ENCODE peak calls at places on chromosomes 3 and 15, in four cellular contexts. E, W, L and Y are unnamed samples.

GRCh38 chr3:107962946-107963345 is 127.9 kb downstream of the CD47 start:
- DNase-seq in E (no peak), W (no peak), L (no peak), Y (peak)

GRCh38 chr15:31502541-31503229 is 176.1 kb downstream of the KLF13 start:
- DNase-seq in E (no peak), W (no peak), L (no peak), Y (no peak)

GRCh38 chr3:54756330-54756731 is 171.5 kb downstream of the LRTM1 start:
- DNase-seq in E (no peak), W (no peak), L (no peak), Y (peak)

GRCh38 chr3:160665231-160665630 is 11.7 kb upstream of the ARL14 start:
- DNase-seq in E (no peak), W (no peak), L (no peak), Y (no peak)

GRCh38 chr15:86139828-86140227 is 60.2 kb downstream of the AGBL1 start:
- DNase-seq in E (no peak), W (no peak), L (no peak), Y (no peak)

GRCh38 chr15:82810061-82810862 is 834 bp downstream of the WHAMM start:
- DNase-seq in E (no peak), W (peak), L (no peak), Y (peak)

GRCh38 chr15:96347181-96348111 is 16.9 kb downstream of the NR2F2 start:
- DNase-seq in E (no peak), W (no peak), L (no peak), Y (no peak)

GRCh38 chr3:150083653-150084037 is 113.0 kb upstream of the PFN2 start:
- DNase-seq in E (no peak), W (no peak), L (no peak), Y (peak)

GRCh38 chr3:32002536-32003368 is 21.2 kb downstream of the ZNF860 start:
- DNase-seq in E (no peak), W (no peak), L (no peak), Y (no peak)

GRCh38 chr3:28240440-28240839 is 979 bp upstream of the CMC1 start:
- DNase-seq in E (no peak), W (peak), L (peak), Y (no peak)

GRCh38 chr3:195095704-195096036 is 175.3 kb downstream of the XXYLT1 start:
- DNase-seq in E (no peak), W (no peak), L (no peak), Y (no peak)

GRCh38 chr3:32460031-32460749 is 42.5 kb downstream of the CMTM6 start:
- DNase-seq in E (no peak), W (peak), L (peak), Y (no peak)

GRCh38 chr15:100114526-100114925 is 227.2 kb downstream of the ADAMTS17 start:
- DNase-seq in E (no peak), W (no peak), L (no peak), Y (peak)

GRCh38 chr3:193357291-193357690 is 21.3 kb downstream of the ATP13A5 start:
- DNase-seq in E (no peak), W (no peak), L (no peak), Y (no peak)

GRCh38 chr3:38001456-38002081 is 11.0 kb downstream of the VILL start:
- DNase-seq in E (no peak), W (no peak), L (no peak), Y (no peak)

GRCh38 chr3:188268336-188268735 is 114.4 kb downstream of the LPP start:
- DNase-seq in E (peak), W (no peak), L (no peak), Y (no peak)

GRCh38 chr3:124811441-124811840 is 75.7 kb downstream of the ITGB5 start:
- DNase-seq in E (no peak), W (no peak), L (no peak), Y (peak)

GRCh38 chr3:159234306-159234705 is 432.5 kb downstream of the MFSD1 start:
- DNase-seq in E (no peak), W (no peak), L (no peak), Y (peak)

GRCh38 chr3:132090921-132091320 is 56.1 kb upstream of the CPNE4 start:
- DNase-seq in E (no peak), W (no peak), L (no peak), Y (no peak)

GRCh38 chr3:193743702-193744047 is 150.7 kb downstream of the OPA1 start:
- DNase-seq in E (no peak), W (no peak), L (no peak), Y (no peak)

GRCh38 chr3:53457068-53457467 is 37.3 kb upstream of the CACNA1D start:
- DNase-seq in E (no peak), W (no peak), L (no peak), Y (no peak)

GRCh38 chr15:51198701-51199253 is 104.1 kb upstream of the TNFAIP8L3 start:
- DNase-seq in E (no peak), W (no peak), L (no peak), Y (peak)

GRCh38 chr3:45546636-45547201 is 47.8 kb upstream of the LIMD1 start:
- DNase-seq in E (no peak), W (no peak), L (no peak), Y (no peak)

GRCh38 chr3:45544024-45544718 is 50.4 kb upstream of the LIMD1 start:
- DNase-seq in E (no peak), W (no peak), L (no peak), Y (no peak)

GRCh38 chr3:45545476-45545875 is 49.1 kb upstream of the LIMD1 start:
- DNase-seq in E (no peak), W (no peak), L (no peak), Y (peak)

GRCh38 chr3:45546223-45546622 is 48.3 kb upstream of the LIMD1 start:
- DNase-seq in E (no peak), W (no peak), L (no peak), Y (no peak)

GRCh38 chr3:45544719-45545296 is 49.7 kb upstream of the LIMD1 start:
- DNase-seq in E (no peak), W (no peak), L (no peak), Y (no peak)
- TF ChIP-seq CTCF in E (peak), W (peak), L (no peak), Y (peak)

GRCh38 chr3:85110393-85110792 is 151.6 kb downstream of the CADM2 start:
- DNase-seq in E (no peak), W (no peak), L (no peak), Y (no peak)
- TF ChIP-seq CTCF in E (peak), W (no peak), L (no peak), Y (no peak)

DNA sequence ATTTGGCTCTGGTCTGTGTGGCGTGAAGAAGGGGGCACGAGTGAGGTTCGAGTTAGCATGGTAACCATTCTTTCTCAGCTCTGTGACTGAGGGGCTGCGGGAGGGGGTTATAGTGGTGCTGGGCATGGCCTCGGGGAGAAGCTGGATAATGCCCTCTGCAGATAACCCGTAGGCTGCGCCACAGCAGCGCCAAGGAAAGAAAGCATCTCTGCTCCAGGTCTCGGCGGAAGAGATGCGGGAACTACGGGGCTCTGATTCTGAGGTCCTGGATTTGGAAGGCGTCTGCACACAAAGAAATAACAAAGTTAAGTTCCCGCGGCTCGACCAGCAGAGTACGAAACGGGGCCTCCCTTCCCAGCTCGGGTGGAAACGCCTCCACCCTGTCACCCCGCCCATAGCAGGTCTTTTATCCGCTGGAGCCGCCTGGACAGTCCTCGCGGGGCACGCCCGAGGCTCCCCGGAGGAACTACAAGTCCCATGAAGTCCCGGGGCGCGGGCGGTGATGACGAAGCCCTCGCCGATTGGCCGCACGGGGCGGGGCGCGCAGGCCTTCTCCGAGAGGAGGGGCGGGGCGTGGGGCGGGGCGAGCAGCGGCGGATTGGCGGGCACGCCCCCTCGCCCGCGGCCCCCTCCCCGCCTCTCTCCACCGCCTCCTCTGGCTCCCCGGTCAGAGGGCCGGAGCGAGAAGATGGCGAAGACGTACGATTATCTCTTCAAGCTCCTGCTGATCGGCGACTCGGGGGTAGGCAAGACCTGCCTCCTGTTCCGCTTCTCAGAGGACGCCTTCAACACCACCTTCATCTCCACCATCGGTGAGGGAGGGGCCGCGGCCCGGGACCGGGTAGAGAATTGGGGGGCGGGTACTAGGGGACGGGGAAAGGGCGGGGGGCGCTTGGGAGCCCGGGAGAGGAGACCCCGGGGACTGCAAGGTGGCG is at the start of gene RAB8B:
- DNase-seq in E (peak), W (peak), L (peak), Y (peak)
- TF ChIP-seq CTCF in E (peak), W (no peak), L (no peak), Y (peak)

DNA sequence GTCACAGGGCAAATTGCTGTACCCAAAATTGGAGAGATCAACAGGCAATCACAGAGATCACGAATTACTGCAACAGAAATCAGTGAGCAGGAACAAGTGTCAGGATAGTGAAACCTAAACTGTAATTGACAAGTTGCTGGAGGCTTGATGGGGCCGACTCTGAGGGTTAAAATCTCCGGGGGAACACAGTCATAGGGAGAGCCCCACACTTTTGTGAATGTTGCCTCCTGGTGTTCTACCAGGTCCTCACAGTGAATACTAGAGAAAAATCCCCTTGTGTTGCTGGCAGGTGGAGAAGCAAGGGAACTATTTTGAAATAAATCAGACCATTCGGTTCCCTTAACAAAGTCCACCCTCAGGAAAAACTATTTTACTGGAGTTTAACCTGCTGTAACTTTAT is 697.5 kb upstream of the CBLB start:
- DNase-seq in E (no peak), W (no peak), L (no peak), Y (no peak)
- TF ChIP-seq CTCF in E (peak), W (no peak), L (no peak), Y (no peak)